ENCODE peak calls at places on chromosome 4, in ten cellular contexts. J is BE2C, I is RWPE1, M is nephron progenitor cell, N is mucosa of descending colon, F is Caco-2, K is choroid plexus epithelial cell, W is heart left ventricle, H is uterus, S is natural killer cell. E is an unnamed sample.

GRCh38 chr4:73707918-73708577 is 32.3 kb upstream of the CXCL8 start:
- DNase-seq in H (peak; percentile 68), N (no peak), F (no peak), J (no peak), I (peak; percentile 55), W (peak; percentile 31), K (peak; percentile 91), S (no peak), M (no peak), E (no peak)

GRCh38 chr4:152575533-152575932 is 39.6 kb upstream of the FBXW7 start:
- DNase-seq in K (no peak), H (no peak), W (no peak), M (no peak), N (no peak), I (no peak), S (no peak), J (no peak), F (no peak), E (no peak)

GRCh38 chr4:1850276-1850675 is 5.7 kb downstream of the LETM1 start:
- DNase-seq in F (no peak), I (no peak), N (no peak), S (no peak), M (no peak), H (no peak), J (no peak), K (no peak), W (no peak), E (no peak)

GRCh38 chr4:10981611-10982010 is 297.0 kb upstream of the CLNK start:
- DNase-seq in N (no peak), S (no peak), H (no peak), M (no peak), W (no peak), J (no peak), K (no peak), F (no peak), I (no peak), E (no peak)

GRCh38 chr4:55947912-55948725 is 626 bp upstream of the CEP135 start:
- DNase-seq in F (peak; percentile 38), K (peak; percentile 96), S (no peak), H (no peak), J (no peak), W (no peak), I (peak; percentile 77), N (no peak), M (no peak), E (no peak)

GRCh38 chr4:26484032-26484515 is 6.2 kb downstream of the CCKAR start:
- DNase-seq in F (peak; percentile 49), K (no peak), J (no peak), N (no peak), I (no peak), S (no peak), M (peak; percentile 14), H (peak; percentile 27), W (no peak), E (no peak)

GRCh38 chr4:41257257-41257900 is 651 bp downstream of the UCHL1 start:
- DNase-seq in M (peak; percentile 66), I (peak; percentile 46), N (peak; percentile 68), J (peak; percentile 81), K (peak; percentile 66), S (no peak), W (peak; percentile 42), H (peak; percentile 31), F (peak; percentile 56), E (peak; percentile 40)

GRCh38 chr4:134326866-134327265 is 125.3 kb upstream of the PABPC4L start:
- DNase-seq in K (no peak), S (no peak), F (no peak), N (no peak), W (no peak), J (no peak), I (no peak), M (no peak), H (no peak), E (no peak)

GRCh38 chr4:104015680-104016079 is 295.9 kb upstream of the TACR3 start:
- DNase-seq in S (no peak), J (peak; percentile 21), K (peak; percentile 1), F (no peak), H (no peak), M (no peak), N (no peak), W (no peak), I (no peak), E (no peak)

GRCh38 chr4:1506956-1507721 is 100.9 kb upstream of the NKX1-1 start:
- DNase-seq in N (no peak), F (peak; percentile 5), W (no peak), I (no peak), J (no peak), S (no peak), K (no peak), M (no peak), H (no peak), E (no peak)

GRCh38 chr4:105526656-105527055 is 25.8 kb upstream of the ARHGEF38 start:
- DNase-seq in N (no peak), I (no peak), H (no peak), J (no peak), W (no peak), K (no peak), M (no peak), F (no peak), S (no peak), E (no peak)

GRCh38 chr4:149752729-149753128 is 62.9 kb downstream of the IQCM start:
- DNase-seq in K (no peak), J (no peak), S (no peak), H (no peak), N (no peak), I (peak; percentile 2), W (no peak), F (no peak), M (no peak), E (no peak)

GRCh38 chr4:28350485-28350884 is 1489.8 kb downstream of the STIM2 start:
- DNase-seq in M (no peak), K (peak; percentile 46), W (no peak), J (no peak), F (no peak), S (no peak), H (no peak), I (peak; percentile 5), N (no peak), E (no peak)

GRCh38 chr4:78749972-78750727 is 26.0 kb upstream of the BMP2K start:
- DNase-seq in I (no peak), J (no peak), S (no peak), K (peak; percentile 5), N (no peak), H (no peak), M (no peak), F (no peak), W (no peak), E (no peak)

GRCh38 chr4:10965196-10965595 is 280.6 kb upstream of the CLNK start:
- DNase-seq in I (no peak), W (no peak), F (no peak), J (no peak), M (no peak), K (peak; percentile 4), H (no peak), N (no peak), S (no peak), E (no peak)

GRCh38 chr4:87657525-87657924 is 7.4 kb downstream of the DMP1 start:
- DNase-seq in N (no peak), J (no peak), S (no peak), M (no peak), H (no peak), K (peak; percentile 71), I (peak; percentile 72), F (no peak), W (no peak), E (no peak)

GRCh38 chr4:140233811-140234696 is 80.1 kb upstream of the MAML3 start:
- DNase-seq in K (peak; percentile 77), F (no peak), W (no peak), J (no peak), M (no peak), N (no peak), S (no peak), H (no peak), I (peak; percentile 24), E (no peak)
- TF ChIP-seq CTCF in K (no peak), F (no peak), W (no peak), J (peak; percentile 14), M (no peak), N (no peak), S (no peak), H (no peak), I (no peak), E (no peak)

DNA sequence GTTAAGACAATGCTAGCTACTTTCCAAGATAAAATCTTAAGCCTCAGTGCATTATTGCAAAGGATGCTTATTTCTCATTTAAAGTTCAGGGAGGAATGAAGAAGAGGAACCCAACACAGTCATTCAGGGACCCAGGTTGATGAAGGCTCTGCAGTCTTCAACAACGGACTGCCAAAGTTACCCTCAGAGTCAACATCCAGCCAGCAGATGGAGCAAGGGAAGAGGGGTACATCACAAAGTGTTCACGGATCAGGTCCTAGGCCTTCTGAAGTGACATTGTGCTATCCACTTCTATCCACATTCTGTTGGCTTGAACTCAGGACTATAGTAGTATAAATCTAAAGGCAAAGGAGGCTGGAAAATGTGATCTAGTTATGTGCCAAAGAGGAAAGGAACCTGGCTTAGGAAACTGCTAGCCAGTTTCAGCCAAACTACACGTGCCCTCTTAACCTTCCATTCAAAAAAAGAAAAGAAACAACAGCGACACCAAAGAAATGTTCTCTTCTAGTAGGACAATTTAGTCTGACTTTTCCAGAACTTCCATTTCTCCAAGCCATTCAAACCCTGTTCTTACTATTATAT is 28.8 kb downstream of the NKX6-1 start:
- DNase-seq in W (no peak), M (no peak), J (no peak), S (no peak), H (no peak), I (no peak), N (no peak), K (peak; percentile 26), F (no peak), E (no peak)
- TF ChIP-seq CTCF in W (no peak), M (no peak), J (peak; percentile 38), S (no peak), H (no peak), I (no peak), N (no peak), K (peak; percentile 51), F (no peak), E (no peak)

GRCh38 chr4:163251204-163251603 is 81.2 kb downstream of the NPY1R start:
- DNase-seq in N (no peak), S (no peak), J (no peak), M (no peak), W (no peak), H (no peak), I (no peak), K (peak; percentile 4), F (no peak), E (no peak)
- TF ChIP-seq CTCF in N (no peak), S (no peak), J (peak; percentile 40), M (peak; percentile 16), W (no peak), H (no peak), I (no peak), K (peak; percentile 14), F (no peak), E (no peak)

DNA sequence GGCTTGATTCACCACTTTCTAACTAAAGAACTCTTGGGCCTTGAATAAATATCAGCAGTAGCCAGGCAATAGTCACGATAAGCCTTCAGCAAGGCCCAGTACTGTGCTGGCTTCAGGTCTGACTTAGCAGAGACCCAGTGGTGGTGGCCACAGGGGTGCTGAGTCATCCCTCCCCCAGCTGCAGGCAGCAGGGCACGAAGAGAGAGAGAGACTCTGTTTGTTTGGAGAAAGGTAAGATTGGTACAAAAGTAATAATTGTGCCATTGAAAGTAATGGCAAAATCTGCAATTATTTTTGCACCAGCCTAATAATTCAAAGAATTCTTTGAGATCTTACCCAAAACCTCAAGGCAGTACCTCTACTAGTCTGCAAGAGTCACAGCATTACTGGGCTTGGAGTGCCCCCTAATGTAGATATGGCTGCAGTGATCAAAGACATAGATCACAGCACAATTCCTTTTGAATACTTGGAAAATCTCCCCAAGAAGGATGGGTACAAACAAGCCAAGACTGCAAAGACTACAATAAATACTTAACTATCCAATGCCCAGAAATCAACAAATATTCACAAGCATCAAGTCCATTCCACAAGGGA is 159.5 kb upstream of the USP38 start:
- DNase-seq in H (no peak), K (peak; percentile 37), F (no peak), M (no peak), N (no peak), J (peak; percentile 30), S (no peak), I (no peak), W (no peak), E (no peak)
- TF ChIP-seq CTCF in H (no peak), K (peak; percentile 19), F (no peak), M (no peak), N (no peak), J (peak; percentile 48), S (no peak), I (no peak), W (peak; percentile 51), E (peak; percentile 35)

E was measured in D721Med.